ENCODE peak calls at places on chromosome 22, in ten cellular contexts. E is H1, I is HepG2, K is GM12891, F is prostate gland, Y is suprapubic skin, W is sigmoid colon, D is stomach, M is transverse colon, J is HCT116. B is an unnamed sample.

GRCh38 chr22:40911772-40912171 is 39.4 kb upstream of the RBX1 start:
- DNase-seq in E (no peak), I (no peak), K (no peak), F (no peak), Y (no peak), W (no peak), D (no peak), M (no peak), J (no peak), B (no peak)

GRCh38 chr22:33354928-33355327 is 296.7 kb upstream of the SYN3 start:
- DNase-seq in E (no peak), I (no peak), K (no peak), F (no peak), Y (no peak), W (no peak), D (no peak), M (no peak), J (no peak), B (no peak)

GRCh38 chr22:26471522-26471921 is 12.1 kb downstream of the HPS4 start:
- DNase-seq in E (peak), I (peak), K (no peak), F (no peak), Y (no peak), W (no peak), D (peak), M (no peak), J (peak), B (no peak)

GRCh38 chr22:47299211-47299878 is 536.9 kb downstream of the TBC1D22A start:
- DNase-seq in E (no peak), I (no peak), K (no peak), F (no peak), Y (no peak), W (no peak), D (no peak), M (no peak), J (no peak), B (no peak)

GRCh38 chr22:35140879-35141745 is 75.2 kb downstream of the ISX start:
- DNase-seq in E (peak), I (no peak), K (peak), F (no peak), Y (no peak), W (no peak), D (no peak), M (peak), J (no peak), B (no peak)

GRCh38 chr22:28898233-28898629 is 14.9 kb downstream of the ZNRF3 start:
- DNase-seq in E (no peak), I (no peak), K (no peak), F (no peak), Y (no peak), W (peak), D (no peak), M (no peak), J (no peak), B (no peak)

GRCh38 chr22:26887456-26887855 is 230.1 kb downstream of the MIAT start:
- DNase-seq in E (no peak), I (no peak), K (no peak), F (no peak), Y (no peak), W (no peak), D (no peak), M (no peak), J (no peak), B (no peak)

GRCh38 chr22:38148252-38148651 is 33.4 kb downstream of the PLA2G6 start:
- DNase-seq in E (no peak), I (no peak), K (no peak), F (no peak), Y (no peak), W (peak), D (no peak), M (no peak), J (peak), B (no peak)

GRCh38 chr22:42519544-42520237 is at the start of gene RRP7A:
- DNase-seq in E (no peak), I (peak), K (peak), F (peak), Y (peak), W (peak), D (peak), M (peak), J (no peak), B (peak)

GRCh38 chr22:30396871-30397655 is at the start of gene SEC14L2:
- DNase-seq in E (no peak), I (no peak), K (no peak), F (peak), Y (peak), W (peak), D (peak), M (peak), J (peak), B (no peak)

GRCh38 chr22:45551310-45552016 is 48.8 kb downstream of the FBLN1 start:
- DNase-seq in E (no peak), I (no peak), K (no peak), F (no peak), Y (no peak), W (peak), D (no peak), M (no peak), J (no peak), B (no peak)

GRCh38 chr22:20517422-20517821 is 10.0 kb downstream of the MED15 start:
- DNase-seq in E (no peak), I (no peak), K (no peak), F (no peak), Y (no peak), W (no peak), D (no peak), M (no peak), J (no peak), B (no peak)

GRCh38 chr22:20516399-20516798 is 9.0 kb downstream of the MED15 start:
- DNase-seq in E (no peak), I (no peak), K (no peak), F (no peak), Y (no peak), W (no peak), D (no peak), M (no peak), J (no peak), B (no peak)

GRCh38 chr22:20519558-20519957 is 12.1 kb downstream of the MED15 start:
- DNase-seq in E (no peak), I (no peak), K (no peak), F (no peak), Y (no peak), W (no peak), D (no peak), M (no peak), J (no peak), B (no peak)

GRCh38 chr22:20520093-20520511 is 12.7 kb downstream of the MED15 start:
- DNase-seq in E (no peak), I (no peak), K (no peak), F (no peak), Y (no peak), W (no peak), D (no peak), M (no peak), J (no peak), B (no peak)

DNA sequence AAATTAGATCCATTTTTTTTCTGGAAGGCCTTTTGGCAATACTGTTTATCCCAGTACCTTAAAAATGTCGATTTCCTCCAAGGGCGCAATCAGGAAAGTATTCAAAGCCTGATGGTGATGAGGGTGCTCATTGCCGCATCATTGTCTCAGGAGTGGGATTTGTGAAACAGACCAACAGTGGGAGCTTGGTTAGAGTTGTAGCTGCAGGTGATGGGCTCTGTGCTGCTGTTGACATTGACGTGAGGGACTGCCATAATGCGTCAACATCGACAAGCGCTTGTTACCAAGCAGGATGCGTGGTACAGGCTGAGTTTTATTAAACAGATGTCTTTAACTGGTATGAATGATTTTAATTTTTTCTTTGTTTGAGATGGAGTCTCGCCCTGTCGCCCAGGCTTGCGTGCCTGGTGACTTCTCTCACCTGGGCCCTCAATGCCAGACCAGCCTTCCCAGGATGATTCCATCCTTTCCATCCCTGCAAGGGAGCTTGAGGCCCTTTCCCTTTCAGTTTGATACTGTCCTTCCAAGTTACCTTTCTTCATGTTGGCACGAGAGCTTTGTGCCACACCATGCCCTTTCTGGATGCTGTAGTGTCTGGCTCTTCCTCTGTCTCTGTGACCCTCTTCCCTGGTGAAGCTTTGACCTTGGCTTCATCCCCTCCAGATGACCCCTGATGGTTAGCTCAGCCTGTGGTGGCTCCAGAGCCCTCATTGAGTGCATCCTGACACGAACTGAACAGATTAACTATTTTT is 10.6 kb downstream of the MED15 start:
- DNase-seq in E (no peak), I (no peak), K (no peak), F (no peak), Y (no peak), W (no peak), D (no peak), M (no peak), J (no peak), B (no peak)
- TF ChIP-seq POLR2AphosphoS5 in E (no peak), I (no peak), K (no peak), F (no peak), Y (no peak), W (no peak), D (no peak), M (no peak), J (no peak), B (no peak)

GRCh38 chr22:43923631-43924548 is at the start of gene PNPLA3:
- DNase-seq in E (peak), I (peak), K (peak), F (peak), Y (peak), W (peak), D (peak), M (peak), J (peak), B (peak)
- TF ChIP-seq POLR2A in E (peak), I (peak), K (no peak), F (peak), Y (no peak), W (no peak), D (no peak), M (peak), J (peak), B (no peak)

DNA sequence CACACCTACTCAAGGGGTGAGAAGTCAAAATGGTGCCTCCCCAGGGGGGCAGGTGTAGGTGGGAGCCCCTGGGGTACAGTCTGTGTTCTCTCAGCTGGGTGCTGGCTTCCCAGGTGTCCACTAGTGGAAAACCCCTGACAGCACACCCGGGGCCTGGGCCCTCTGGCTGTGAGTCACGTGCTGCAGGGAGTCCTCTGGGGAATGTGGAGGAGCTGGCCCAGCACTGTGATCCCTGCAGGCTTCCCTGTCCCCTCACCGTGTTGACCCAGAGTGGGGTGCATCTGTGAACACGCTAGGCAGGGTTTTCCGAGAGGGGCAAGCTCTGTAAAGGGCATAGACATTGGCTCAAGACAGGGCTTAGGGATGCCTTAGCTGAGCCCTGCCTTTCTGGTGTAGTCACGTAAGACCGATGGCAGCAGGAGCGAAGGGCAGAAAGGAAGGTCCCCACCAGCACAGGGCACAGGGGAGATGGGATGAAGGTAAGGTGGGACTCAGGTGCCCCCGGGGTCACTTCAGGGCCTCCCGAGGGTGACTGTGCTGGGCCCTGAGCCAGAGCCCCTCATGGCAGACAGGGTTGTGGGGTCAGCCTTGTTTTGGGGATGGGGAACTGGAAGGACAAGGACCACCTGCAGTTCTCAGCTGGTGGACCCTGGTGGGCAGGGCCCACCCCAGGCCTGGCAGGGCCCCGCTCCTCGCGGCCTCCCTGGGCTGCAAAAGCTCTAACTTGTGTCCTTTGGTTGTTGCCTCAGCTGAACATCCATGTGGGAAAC is 14.1 kb downstream of the DERL3 start:
- DNase-seq in E (no peak), I (no peak), K (no peak), F (no peak), Y (no peak), W (peak), D (no peak), M (no peak), J (no peak), B (no peak)
- TF ChIP-seq POLR2AphosphoS5 in E (no peak), I (no peak), K (no peak), F (no peak), Y (no peak), W (no peak), D (no peak), M (no peak), J (no peak), B (no peak)

DNA sequence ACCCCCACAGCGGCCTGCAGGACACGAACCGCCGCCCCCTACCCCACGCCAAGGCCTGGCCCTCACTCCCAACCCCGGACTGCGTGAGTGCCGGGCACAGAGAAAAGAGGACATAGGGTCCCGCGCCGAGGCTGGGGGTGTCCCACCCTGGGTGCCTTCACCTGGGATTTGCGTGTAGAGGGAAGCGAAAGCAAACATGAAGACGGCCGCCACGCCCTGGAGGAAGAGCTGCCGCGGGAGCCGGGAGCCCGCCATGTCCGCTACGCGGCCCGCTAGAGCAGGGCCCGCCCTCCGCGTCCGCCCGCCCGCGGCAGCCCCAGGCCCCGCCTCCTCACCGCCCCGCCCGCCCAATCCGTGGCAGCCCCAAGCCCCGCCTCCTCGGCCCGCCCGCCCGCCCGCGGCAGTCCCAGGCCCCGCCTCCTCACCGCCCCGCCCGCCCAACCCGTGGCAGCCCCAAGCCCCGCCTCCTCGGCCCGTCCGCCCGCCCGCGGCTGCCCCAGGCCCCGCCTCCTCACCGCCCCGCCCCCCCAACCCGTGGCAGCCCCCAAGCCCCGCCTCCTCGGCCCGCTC is at the start of gene LMF2:
- DNase-seq in E (no peak), I (peak), K (peak), F (peak), Y (peak), W (peak), D (peak), M (peak), J (no peak), B (peak)
- TF ChIP-seq POLR2A in E (no peak), I (peak), K (peak), F (peak), Y (no peak), W (peak), D (no peak), M (peak), J (no peak), B (peak)

DNA sequence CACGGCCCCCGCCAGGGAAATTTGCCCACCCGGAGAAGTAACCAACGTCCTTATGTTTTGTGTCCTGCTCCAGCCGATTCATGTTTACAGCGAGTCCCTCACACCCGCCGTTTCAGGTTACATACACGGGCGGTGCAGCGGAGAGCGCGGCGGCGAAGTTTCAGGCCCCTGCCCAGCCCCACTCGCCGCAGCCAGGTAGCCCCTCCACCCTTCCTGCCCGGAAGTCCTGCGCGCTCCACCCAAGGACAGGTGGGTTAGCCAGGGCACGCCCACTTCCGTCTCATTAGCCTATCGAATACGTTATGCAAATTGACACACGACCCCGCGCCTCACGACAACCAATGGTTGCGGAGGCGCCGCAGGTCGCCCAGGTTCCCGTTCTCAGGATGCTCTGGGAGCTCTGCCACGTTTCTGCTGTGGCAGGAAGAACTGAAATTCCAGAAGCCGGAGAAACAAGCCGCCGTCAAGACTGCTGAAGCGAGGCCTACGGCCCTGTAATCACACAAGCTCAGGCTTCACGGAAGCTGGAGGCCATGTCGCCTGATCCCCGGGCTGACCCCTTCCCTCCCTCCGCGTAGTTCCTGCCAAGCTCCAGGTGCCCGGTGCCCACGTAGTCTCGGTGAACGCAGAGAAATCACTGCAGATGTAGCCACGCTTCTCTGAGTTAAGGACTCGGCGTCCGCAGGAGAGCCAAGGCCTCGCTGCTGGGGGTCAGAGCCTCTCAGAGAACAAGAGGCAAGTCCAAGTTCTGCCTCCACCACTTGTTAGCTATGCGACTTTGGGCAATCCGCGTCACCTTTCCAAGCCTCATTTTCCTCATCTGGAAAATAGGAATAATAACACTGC is 22.4 kb upstream of the MYH9 start:
- DNase-seq in E (peak), I (peak), K (peak), F (peak), Y (peak), W (peak), D (peak), M (peak), J (peak), B (peak)
- TF ChIP-seq POLR2AphosphoS5 in E (peak), I (peak), K (no peak), F (peak), Y (no peak), W (no peak), D (peak), M (peak), J (peak), B (peak)

DNA sequence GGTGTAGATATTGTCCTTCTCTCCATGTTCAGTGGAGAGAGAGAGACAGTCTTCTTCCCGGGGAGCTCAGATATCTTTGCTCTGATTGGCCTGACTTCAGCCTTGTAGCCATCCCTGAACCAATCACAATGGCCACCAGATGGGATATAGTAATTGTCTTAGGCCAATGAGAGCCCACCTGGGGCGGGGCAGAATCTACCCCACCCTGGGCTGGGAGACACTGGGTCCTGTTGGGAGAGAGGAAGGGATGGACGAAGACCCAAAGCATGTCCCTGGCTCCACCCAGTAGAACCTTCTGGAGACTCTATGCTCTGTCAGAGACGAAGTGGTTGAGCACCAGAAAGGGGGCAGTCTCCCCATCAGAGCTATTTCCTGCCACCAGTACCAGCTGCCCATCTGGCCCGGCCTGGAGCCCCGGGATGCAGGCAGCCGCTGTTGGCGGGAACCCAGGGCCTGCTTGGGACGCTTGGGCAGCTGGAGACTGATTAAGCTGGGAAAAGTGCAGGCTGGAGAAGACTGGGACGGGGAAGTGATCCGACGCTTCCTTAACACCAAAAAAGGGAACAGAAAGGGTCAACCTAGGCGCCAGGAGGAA is 31.6 kb upstream of the CBX7 start:
- DNase-seq in E (no peak), I (peak), K (no peak), F (no peak), Y (peak), W (no peak), D (no peak), M (no peak), J (peak), B (no peak)
- TF ChIP-seq POLR2A in E (no peak), I (no peak), K (no peak), F (no peak), Y (no peak), W (no peak), D (no peak), M (peak), J (no peak), B (no peak)

GRCh38 chr22:19506212-19506611 is 18.0 kb downstream of the CLDN5 start:
- DNase-seq in E (no peak), I (no peak), K (no peak), F (no peak), Y (no peak), W (no peak), D (no peak), M (no peak), J (no peak), B (no peak)
- TF ChIP-seq POLR2AphosphoS5 in E (no peak), I (no peak), K (no peak), F (no peak), Y (no peak), W (no peak), D (no peak), M (no peak), J (no peak), B (no peak)

B was measured in GM12892.